ENCODE peak calls at places on chromosomes 4 and X, in eight cellular contexts. B, D, G, T, L, F, S and N are unnamed samples.

GRCh38 chrX:53089224-53089842 is 4.6 kb upstream of the KANTR start:
- DNase-seq in F (no peak), D (peak), T (no peak), B (no peak), L (peak), S (peak), G (peak), N (peak)

GRCh38 chr4:83240379-83240875 is 44.2 kb downstream of the COQ2 start:
- DNase-seq in F (no peak), S (no peak), L (peak), D (no peak), G (no peak), T (no peak), B (no peak), N (no peak)

GRCh38 chr4:153785830-153786721 is 2.8 kb downstream of the SFRP2 start:
- DNase-seq in F (no peak), L (peak), T (no peak), D (no peak), S (no peak), G (peak), B (no peak), N (peak)

GRCh38 chr4:101160792-101161592 is 186.3 kb downstream of the PPP3CA start:
- DNase-seq in B (no peak), D (no peak), G (no peak), S (no peak), L (no peak), T (no peak), F (no peak), N (no peak)

GRCh38 chr4:125101706-125102105 is 213.0 kb upstream of the FAT4 start:
- DNase-seq in S (no peak), G (peak), F (no peak), D (no peak), T (no peak), B (no peak), L (no peak), N (no peak)

GRCh38 chr4:4494882-4495281 is 47.0 kb downstream of the STX18 start:
- DNase-seq in D (no peak), F (no peak), B (no peak), S (no peak), G (no peak), T (no peak), L (no peak), N (no peak)

GRCh38 chr4:181150173-181150572 is 1093.0 kb upstream of the TENM3 start:
- DNase-seq in D (no peak), G (no peak), S (no peak), B (no peak), L (no peak), F (no peak), T (no peak), N (peak)

GRCh38 chr4:24559032-24559821 is 25.1 kb downstream of the DHX15 start:
- DNase-seq in D (no peak), F (no peak), S (no peak), B (no peak), T (no peak), L (no peak), G (peak), N (no peak)

GRCh38 chrX:39238017-39238416 is 436.8 kb downstream of the MID1IP1 start:
- DNase-seq in B (no peak), S (no peak), F (no peak), L (no peak), T (no peak), G (no peak), D (peak), N (no peak)

GRCh38 chr4:139508581-139509237 is 47.3 kb downstream of the SETD7 start:
- DNase-seq in L (no peak), F (no peak), G (no peak), S (no peak), T (no peak), B (no peak), D (no peak), N (no peak)

GRCh38 chr4:94897023-94897422 is 139.3 kb downstream of the BMPR1B start:
- DNase-seq in G (no peak), T (no peak), B (no peak), S (no peak), L (no peak), F (no peak), D (no peak), N (no peak)

GRCh38 chr4:128220286-128221235 is 67.1 kb downstream of the PGRMC2 start:
- DNase-seq in B (no peak), F (no peak), D (no peak), T (no peak), S (no peak), G (peak), L (peak), N (peak)

GRCh38 chr4:181264908-181265307 is 978.3 kb upstream of the TENM3 start:
- DNase-seq in F (no peak), G (no peak), S (no peak), B (no peak), T (no peak), D (no peak), L (no peak), N (no peak)